ENCODE peak calls at places on chromosome 11, in nine cellular contexts. R, W, V, T, Q, B, L, F and N are unnamed samples. For H3K27me3, the result is how much of the 10 kb centered on the place peaks cover.

GRCh38 chr11:15468471-15468870 is 353.7 kb downstream of the INSC start:
- DNase-seq in R (no peak), W (no peak), V (no peak), T (no peak), Q (no peak), B (no peak), L (no peak), F (no peak), N (no peak)

GRCh38 chr11:74380746-74381439 is 17.3 kb downstream of the PGM2L1 start:
- DNase-seq in R (no peak), W (peak), V (no peak), T (peak), Q (no peak), B (no peak), L (no peak), F (no peak), N (no peak)

GRCh38 chr11:20207781-20208621 is 47.7 kb upstream of the DBX1 start:
- DNase-seq in R (no peak), W (no peak), V (no peak), T (no peak), Q (no peak), B (peak), L (no peak), F (no peak), N (no peak)

GRCh38 chr11:110121204-110121603 is 28.0 kb downstream of the ZC3H12C start:
- DNase-seq in R (no peak), W (no peak), V (no peak), T (no peak), Q (no peak), B (no peak), L (no peak), F (no peak), N (no peak)

GRCh38 chr11:78350101-78350645 is 67.4 kb downstream of the GAB2 start:
- DNase-seq in R (no peak), W (no peak), V (no peak), T (no peak), Q (no peak), B (no peak), L (no peak), F (peak), N (no peak)

GRCh38 chr11:95229199-95230053 is 1.6 kb downstream of the SESN3 start:
- DNase-seq in R (no peak), W (no peak), V (peak), T (no peak), Q (peak), B (no peak), L (no peak), F (no peak), N (no peak)

GRCh38 chr11:116578971-116579687 is 193.7 kb downstream of the BUD13 start:
- DNase-seq in R (peak), W (no peak), V (no peak), T (no peak), Q (no peak), B (no peak), L (no peak), F (no peak), N (peak)

GRCh38 chr11:587978-588380 is 11.7 kb downstream of the PHRF1 start:
- DNase-seq in R (no peak), W (no peak), V (no peak), T (no peak), Q (no peak), B (peak), L (peak), F (no peak), N (no peak)

GRCh38 chr11:33652930-33653329 is 47.7 kb downstream of the C11orf91 start:
- DNase-seq in R (no peak), W (no peak), V (no peak), T (no peak), Q (no peak), B (no peak), L (no peak), F (no peak), N (no peak)

GRCh38 chr11:102590646-102591045 is 34.5 kb downstream of the MMP20 start:
- DNase-seq in R (no peak), W (no peak), V (no peak), T (no peak), Q (no peak), B (no peak), L (no peak), F (no peak), N (no peak)

GRCh38 chr11:61768376-61769076 is 16.1 kb downstream of the MYRF start:
- DNase-seq in R (no peak), W (no peak), V (no peak), T (peak), Q (no peak), B (no peak), L (no peak), F (no peak), N (no peak)

GRCh38 chr11:2189938-2190669 is 18.5 kb upstream of the TH start:
- DNase-seq in R (no peak), W (no peak), V (no peak), T (no peak), Q (no peak), B (no peak), L (no peak), F (no peak), N (no peak)

GRCh38 chr11:3169235-3169951 is 4.3 kb upstream of the OSBPL5 start:
- DNase-seq in R (peak), W (no peak), V (peak), T (peak), Q (peak), B (peak), L (no peak), F (no peak), N (peak)

GRCh38 chr11:43282607-43283440 is 29.0 kb upstream of the API5 start:
- DNase-seq in R (peak), W (no peak), V (peak), T (no peak), Q (no peak), B (peak), L (peak), F (no peak), N (peak)

GRCh38 chr11:60870733-60871377 is 3.5 kb downstream of the ZP1 start:
- DNase-seq in R (no peak), W (no peak), V (no peak), T (no peak), Q (peak), B (peak), L (peak), F (no peak), N (no peak)

GRCh38 chr11:32555885-32556284 is 27.7 kb upstream of the EIF3M start:
- DNase-seq in R (no peak), W (no peak), V (no peak), T (no peak), Q (no peak), B (no peak), L (no peak), F (no peak), N (no peak)

GRCh38 chr11:128964463-128964930 is 21.8 kb upstream of the TP53AIP1 start:
- DNase-seq in R (no peak), W (no peak), V (no peak), T (no peak), Q (no peak), B (no peak), L (no peak), F (no peak), N (no peak)

DNA sequence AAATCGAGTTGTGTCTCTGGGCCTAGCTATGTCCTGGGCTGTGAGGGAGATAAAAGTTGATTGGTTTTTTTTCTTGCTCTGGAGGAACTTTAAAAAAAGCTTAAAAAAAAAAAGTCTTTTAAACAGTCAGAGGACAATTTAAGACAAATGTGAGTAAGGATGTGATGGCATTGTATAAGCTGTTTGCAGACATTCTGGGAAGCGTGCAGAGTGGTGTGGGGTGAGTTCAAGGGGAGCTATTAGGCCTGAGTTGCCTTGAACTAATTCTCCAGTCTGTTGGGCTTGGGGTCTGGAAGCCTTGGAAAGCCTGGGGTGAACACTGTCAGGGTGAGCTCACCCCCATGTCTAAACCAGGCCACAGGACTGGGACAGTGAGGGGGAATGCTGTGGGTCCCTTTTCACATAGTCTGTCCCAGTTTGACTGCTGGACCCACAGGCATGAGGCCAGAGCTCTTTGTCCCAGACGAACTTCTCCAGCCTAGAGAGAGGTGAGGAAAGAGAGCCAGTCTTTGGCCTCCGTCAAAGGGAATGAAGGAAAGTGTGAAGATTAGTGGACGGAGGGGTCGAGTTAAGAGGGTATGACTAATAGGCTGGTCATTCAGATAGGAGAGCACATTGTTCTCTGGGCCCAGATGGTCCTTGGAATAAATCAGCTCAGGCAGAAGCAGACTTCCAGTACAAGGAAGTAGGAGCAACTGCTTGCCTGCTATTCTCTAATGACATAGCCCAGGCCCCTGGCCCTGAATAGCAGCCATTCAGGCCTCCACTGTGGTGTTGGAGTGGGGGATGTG is 76.4 kb upstream of the NNMT start:
- DNase-seq in R (no peak), W (no peak), V (no peak), T (no peak), Q (no peak), B (no peak), L (no peak), F (no peak), N (no peak)
- H3K27ac ChIP-seq in R (peak), W (no peak), V (peak), T (peak), Q (peak), B (peak), L (no peak), F (no peak), N (peak)

GRCh38 chr11:126061707-126062678 is 673 bp downstream of the CDON start:
- DNase-seq in R (no peak), W (peak), V (peak), T (no peak), Q (peak), B (no peak), L (peak), F (no peak), N (no peak)
- H3K27me3 ChIP-seq in R (under half), W (under half), V (under half), T (under half), Q (under half), B (under half), L (under half), F (under half), N (under half)

GRCh38 chr11:83778598-83778997 is 492.4 kb upstream of the CCDC90B start:
- DNase-seq in R (no peak), W (no peak), V (no peak), T (no peak), Q (no peak), B (no peak), L (no peak), F (no peak), N (no peak)
- H3K27ac ChIP-seq in R (no peak), W (no peak), V (no peak), T (no peak), Q (no peak), B (no peak), L (no peak), F (no peak), N (no peak)

GRCh38 chr11:17691550-17691949 is 27.8 kb upstream of the MYOD1 start:
- DNase-seq in R (no peak), W (no peak), V (no peak), T (no peak), Q (no peak), B (no peak), L (no peak), F (no peak), N (no peak)

GRCh38 chr11:17692006-17692405 is 27.4 kb upstream of the MYOD1 start:
- DNase-seq in R (no peak), W (no peak), V (no peak), T (no peak), Q (no peak), B (no peak), L (no peak), F (no peak), N (no peak)

GRCh38 chr11:17694711-17695110 is 24.7 kb upstream of the MYOD1 start:
- DNase-seq in R (no peak), W (no peak), V (no peak), T (no peak), Q (no peak), B (no peak), L (no peak), F (no peak), N (no peak)

GRCh38 chr11:17692931-17693330 is 26.4 kb upstream of the MYOD1 start:
- DNase-seq in R (no peak), W (no peak), V (no peak), T (no peak), Q (no peak), B (no peak), L (no peak), F (no peak), N (no peak)

GRCh38 chr11:17693531-17693930 is 25.8 kb upstream of the MYOD1 start:
- DNase-seq in R (no peak), W (no peak), V (no peak), T (no peak), Q (no peak), B (no peak), L (no peak), F (no peak), N (no peak)
- H3K27me3 ChIP-seq in R (under half), W (under half), V (under half), T (under half), Q (under half), B (under half), L (under half), F (under half), N (under half)

GRCh38 chr11:11444027-11444799 is 91.2 kb upstream of the CSNK2A3 start:
- DNase-seq in R (no peak), W (no peak), V (no peak), T (no peak), Q (no peak), B (no peak), L (no peak), F (no peak), N (peak)
- H3K27ac ChIP-seq in R (peak), W (no peak), V (no peak), T (no peak), Q (no peak), B (no peak), L (no peak), F (peak), N (peak)

GRCh38 chr11:64092761-64093136 is 57.0 kb downstream of the FLRT1 start:
- DNase-seq in R (no peak), W (no peak), V (no peak), T (no peak), Q (no peak), B (no peak), L (no peak), F (no peak), N (no peak)

GRCh38 chr11:64092119-64092760 is 56.5 kb downstream of the FLRT1 start:
- DNase-seq in R (no peak), W (no peak), V (no peak), T (no peak), Q (no peak), B (peak), L (no peak), F (no peak), N (peak)

GRCh38 chr11:64089915-64090810 is 54.4 kb downstream of the FLRT1 start:
- DNase-seq in R (no peak), W (no peak), V (no peak), T (no peak), Q (no peak), B (no peak), L (no peak), F (no peak), N (no peak)

GRCh38 chr11:64089493-64089892 is 53.8 kb downstream of the FLRT1 start:
- DNase-seq in R (peak), W (no peak), V (no peak), T (no peak), Q (no peak), B (peak), L (no peak), F (no peak), N (no peak)

GRCh38 chr11:64090811-64091516 is 55.2 kb downstream of the FLRT1 start:
- DNase-seq in R (no peak), W (no peak), V (no peak), T (no peak), Q (no peak), B (no peak), L (no peak), F (no peak), N (no peak)
- H3K27me3 ChIP-seq in R (under half), W (under half), V (under half), T (under half), Q (under half), B (under half), L (under half), F (under half), N (under half)

GRCh38 chr11:21911046-21911445 is 281.8 kb upstream of the ANO5 start:
- DNase-seq in R (no peak), W (no peak), V (no peak), T (no peak), Q (no peak), B (no peak), L (no peak), F (no peak), N (no peak)
- H3K27ac ChIP-seq in R (no peak), W (no peak), V (no peak), T (no peak), Q (no peak), B (no peak), L (no peak), F (no peak), N (no peak)

GRCh38 chr11:64413417-64413816 is 54.5 kb downstream of the RPS6KA4 start:
- DNase-seq in R (no peak), W (no peak), V (no peak), T (no peak), Q (no peak), B (no peak), L (no peak), F (no peak), N (no peak)
- H3K27me3 ChIP-seq in R (under half), W (under half), V (under half), T (under half), Q (under half), B (under half), L (under half), F (under half), N (under half)